ENCODE peak calls at places on chromosome 20, in eight cellular contexts. J, O, N, G, T, C, I and S are unnamed samples. For H3K4me1, the result is how much of the 10 kb centered on the place peaks cover.

GRCh38 chr20:60804918-60805631 is 447.0 kb upstream of the CDH4 start:
- DNase-seq in J (no peak), O (no peak), N (no peak), T (peak), C (no peak), I (no peak), G (no peak), S (no peak)

GRCh38 chr20:48034754-48035153 is 249.5 kb upstream of the SULF2 start:
- DNase-seq in I (no peak), O (no peak), G (peak), T (no peak), J (no peak), N (no peak), C (no peak), S (no peak)

GRCh38 chr20:37828584-37829527 is 74.1 kb upstream of the VSTM2L start:
- DNase-seq in N (no peak), J (no peak), C (no peak), O (no peak), G (no peak), T (no peak), I (no peak), S (no peak)

GRCh38 chr20:37282558-37282957 is 6.9 kb upstream of the MANBAL start:
- DNase-seq in T (peak), N (no peak), J (no peak), G (peak), O (no peak), I (no peak), C (no peak), S (peak)

GRCh38 chr20:38126146-38126912 is 38.7 kb downstream of the TGM2 start:
- DNase-seq in C (no peak), G (no peak), O (no peak), T (no peak), N (peak), I (no peak), J (no peak), S (no peak)

GRCh38 chr20:53865905-53866786 is 204.2 kb downstream of the BCAS1 start:
- DNase-seq in N (no peak), J (no peak), O (no peak), C (no peak), I (no peak), G (peak), T (peak), S (peak)

GRCh38 chr20:38601216-38602184 is at the start of gene ARHGAP40:
- DNase-seq in O (no peak), N (peak), T (peak), G (no peak), C (no peak), I (peak), J (no peak), S (peak)

GRCh38 chr20:46979603-46980241 is 85.1 kb downstream of the EYA2 start:
- DNase-seq in I (no peak), O (no peak), T (no peak), J (no peak), N (no peak), C (no peak), G (no peak), S (no peak)

GRCh38 chr20:36117638-36118037 is 36.9 kb upstream of the EPB41L1 start:
- DNase-seq in J (no peak), T (peak), C (no peak), O (no peak), I (no peak), N (no peak), G (no peak), S (no peak)

GRCh38 chr20:38296433-38296832 is 7.5 kb upstream of the BPI start:
- DNase-seq in N (no peak), J (no peak), T (no peak), G (no peak), C (no peak), I (no peak), O (no peak), S (no peak)

GRCh38 chr20:54625497-54625896 is 150.1 kb downstream of the DOK5 start:
- DNase-seq in O (no peak), T (no peak), J (no peak), N (no peak), I (no peak), G (no peak), C (no peak), S (no peak)

GRCh38 chr20:63626424-63627128 is at the start of gene GMEB2:
- DNase-seq in O (peak), N (peak), G (peak), C (no peak), I (peak), T (no peak), J (peak), S (peak)

GRCh38 chr20:43770342-43770741 is 43.5 kb upstream of the GTSF1L start:
- DNase-seq in C (no peak), J (no peak), O (no peak), G (no peak), N (no peak), T (no peak), I (no peak), S (no peak)

GRCh38 chr20:4472906-4473305 is 248.8 kb upstream of the PRND start:
- DNase-seq in I (no peak), N (no peak), O (no peak), C (no peak), T (peak), J (no peak), G (peak), S (peak)

GRCh38 chr20:49561256-49561655 is 6.7 kb downstream of the PTGIS start:
- DNase-seq in O (no peak), C (no peak), I (no peak), J (no peak), G (no peak), N (no peak), T (peak), S (no peak)

GRCh38 chr20:2748551-2749342 is 51.7 kb downstream of the CPXM1 start:
- DNase-seq in I (no peak), C (no peak), O (no peak), N (no peak), T (no peak), J (no peak), G (no peak), S (no peak)

GRCh38 chr20:16709017-16709416 is 20.8 kb upstream of the SNRPB2 start:
- DNase-seq in J (no peak), N (no peak), T (no peak), O (no peak), C (no peak), I (no peak), G (no peak), S (no peak)

GRCh38 chr20:46985241-46985640 is 90.6 kb downstream of the EYA2 start:
- DNase-seq in G (peak), T (no peak), J (no peak), N (no peak), C (no peak), O (no peak), I (no peak), S (no peak)

GRCh38 chr20:47304287-47304686 is 52.2 kb downstream of the ZMYND8 start:
- DNase-seq in O (no peak), I (no peak), N (no peak), G (peak), T (peak), J (no peak), C (no peak), S (no peak)

GRCh38 chr20:7152071-7152470 is 384.6 kb downstream of the BMP2 start:
- DNase-seq in G (no peak), O (no peak), T (no peak), C (no peak), N (no peak), I (no peak), J (no peak), S (no peak)

GRCh38 chr20:8121666-8122065 is 10.4 kb upstream of the PLCB1 start:
- DNase-seq in O (no peak), T (no peak), J (no peak), C (no peak), I (no peak), G (peak), N (no peak), S (no peak)

GRCh38 chr20:843908-844307 is 10.4 kb downstream of the FAM110A start:
- DNase-seq in I (no peak), N (peak), C (no peak), G (no peak), J (no peak), O (no peak), T (no peak), S (no peak)

GRCh38 chr20:845967-846893 is 12.7 kb downstream of the FAM110A start:
- DNase-seq in J (no peak), O (peak), I (no peak), C (no peak), T (no peak), N (no peak), G (no peak), S (no peak)

GRCh38 chr20:842547-842940 is 9.0 kb downstream of the FAM110A start:
- DNase-seq in T (no peak), J (no peak), O (no peak), N (no peak), G (no peak), C (no peak), I (no peak), S (no peak)

GRCh38 chr20:845226-845868 is 11.8 kb downstream of the FAM110A start:
- DNase-seq in G (no peak), J (peak), N (peak), T (no peak), O (peak), I (no peak), C (no peak), S (no peak)

GRCh38 chr20:844473-845225 is 11.1 kb downstream of the FAM110A start:
- DNase-seq in T (peak), I (peak), J (peak), O (peak), C (peak), G (peak), N (peak), S (peak)
- H3K4me1 ChIP-seq in T (under half), I (under half), J (half or more), O (under half), C (half or more), G (under half), N (under half), S (under half)

GRCh38 chr20:57500941-57501340 is 24.0 kb downstream of the CTCFL start:
- DNase-seq in J (no peak), O (no peak), T (no peak), C (no peak), I (no peak), G (no peak), N (no peak), S (no peak)
- H3K4me1 ChIP-seq in J (under half), O (under half), T (under half), C (under half), I (under half), G (under half), N (under half), S (under half)

GRCh38 chr20:18853946-18854646 is 40.5 kb downstream of the SCP2D1 start:
- DNase-seq in O (no peak), N (no peak), J (no peak), G (no peak), T (peak), I (no peak), C (no peak), S (no peak)

GRCh38 chr20:18852318-18852717 is 38.7 kb downstream of the SCP2D1 start:
- DNase-seq in G (no peak), J (no peak), T (no peak), I (no peak), N (no peak), O (no peak), C (no peak), S (no peak)

GRCh38 chr20:18853216-18853615 is 39.6 kb downstream of the SCP2D1 start:
- DNase-seq in I (no peak), G (no peak), T (no peak), O (no peak), N (no peak), C (no peak), J (no peak), S (no peak)

GRCh38 chr20:18849131-18849530 is 35.5 kb downstream of the SCP2D1 start:
- DNase-seq in J (no peak), G (no peak), C (no peak), O (no peak), N (no peak), T (no peak), I (no peak), S (no peak)

GRCh38 chr20:18851556-18852098 is 38.0 kb downstream of the SCP2D1 start:
- DNase-seq in T (no peak), I (no peak), G (no peak), J (no peak), O (no peak), N (no peak), C (no peak), S (no peak)
- H3K4me1 ChIP-seq in T (under half), I (under half), G (under half), J (under half), O (under half), N (under half), C (under half), S (under half)

DNA sequence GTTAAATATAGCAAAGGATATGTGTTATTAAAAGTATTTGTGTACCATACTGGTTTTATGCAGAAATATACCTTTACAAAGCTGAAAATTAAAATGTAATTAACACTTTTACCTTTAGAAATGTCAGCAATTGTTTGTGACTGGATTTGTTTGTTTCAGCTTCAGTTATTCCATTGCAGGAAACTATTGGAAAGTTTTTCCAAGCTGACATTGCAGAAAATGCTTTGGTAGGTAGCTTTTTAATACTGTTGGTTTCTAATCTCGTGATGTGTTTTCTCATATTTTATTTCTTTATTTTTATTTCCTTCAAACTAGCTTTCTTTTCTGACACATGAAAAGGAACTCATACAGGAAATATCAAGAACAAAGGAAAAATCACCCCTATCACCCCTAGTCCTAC is 8.2 kb downstream of the NDUFAF5 start:
- DNase-seq in I (no peak), C (no peak), N (no peak), O (no peak), G (no peak), T (no peak), J (no peak), S (no peak)
- H3K4me1 ChIP-seq in I (under half), C (under half), N (under half), O (under half), G (under half), T (under half), J (under half), S (under half)

GRCh38 chr20:41009960-41010359 is 18.7 kb upstream of the TOP1 start:
- DNase-seq in T (no peak), J (no peak), I (no peak), N (no peak), C (no peak), O (no peak), G (no peak), S (no peak)
- H3K4me1 ChIP-seq in T (under half), J (under half), I (under half), N (under half), C (under half), O (under half), G (under half), S (under half)

DNA sequence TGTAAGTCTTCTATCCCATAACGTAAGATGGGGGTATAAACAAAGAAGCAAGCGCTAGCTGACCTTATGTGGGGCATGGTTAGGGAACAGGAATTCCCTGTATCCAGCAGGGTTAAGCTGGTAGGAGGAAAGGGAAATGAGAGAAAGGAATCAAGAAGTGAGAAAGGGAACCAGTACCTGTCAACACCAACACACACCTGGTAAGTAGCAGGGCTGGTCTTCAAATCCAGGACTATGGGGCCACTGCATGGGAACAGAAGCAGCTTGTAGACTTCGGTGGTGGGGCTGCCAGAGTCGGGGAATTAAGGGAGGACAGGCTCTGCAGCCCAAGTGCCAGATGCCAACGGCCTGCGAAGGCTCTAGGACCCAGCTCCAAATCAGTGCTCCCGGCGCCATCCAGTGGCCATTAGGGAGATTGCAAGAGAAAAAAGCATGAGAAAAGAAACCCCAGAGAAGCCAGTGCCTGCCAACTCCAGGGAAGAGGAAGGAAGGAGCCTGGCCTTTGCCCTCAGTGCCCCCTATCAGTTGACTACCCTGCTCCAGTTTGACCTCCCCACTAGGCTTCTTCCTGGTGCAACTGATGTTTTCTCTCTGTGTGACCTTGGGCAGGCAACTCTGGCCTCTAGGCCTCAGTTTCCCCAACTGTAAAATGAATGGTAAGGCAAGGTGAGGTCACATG is 15.8 kb upstream of the RBPJL start:
- DNase-seq in G (peak), J (peak), C (peak), T (peak), N (peak), I (peak), O (peak), S (peak)
- H3K4me1 ChIP-seq in G (under half), J (under half), C (under half), T (under half), N (under half), I (under half), O (under half), S (under half)

DNA sequence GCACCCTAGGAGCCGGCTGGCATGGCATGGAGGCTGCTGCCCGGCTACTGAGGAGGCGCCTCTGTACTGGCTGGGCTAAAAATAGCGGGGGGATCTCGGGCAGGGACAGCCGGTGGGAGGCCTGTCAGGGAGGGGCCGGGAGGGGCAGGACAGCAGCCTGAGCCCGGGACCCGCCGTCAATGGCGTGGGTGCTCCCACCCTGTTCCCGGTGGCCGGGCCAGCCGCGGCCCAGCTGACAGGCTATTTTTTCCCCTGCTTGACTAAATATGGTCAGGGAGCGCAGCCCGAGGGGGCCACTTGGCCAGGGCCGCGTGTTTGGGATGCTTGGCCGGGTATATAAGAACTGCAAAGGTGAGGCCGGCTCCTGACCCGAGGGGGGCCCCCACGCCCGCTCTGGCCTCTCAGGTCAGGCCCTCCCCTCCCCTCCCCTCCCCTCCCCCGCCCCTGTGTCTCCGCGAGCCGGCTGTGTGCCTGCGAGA is 74.3 kb upstream of the GATA5 start:
- DNase-seq in C (no peak), N (no peak), J (no peak), O (peak), T (no peak), G (no peak), I (peak), S (no peak)
- H3K4me1 ChIP-seq in C (under half), N (under half), J (under half), O (under half), T (under half), G (under half), I (under half), S (under half)